ENCODE peak calls at places on chromosomes 6 and 20, in six cellular contexts. One of them, this sample, is unnamed.

GRCh38 chr20:5091902-5092301 is 27.9 kb downstream of the PCNA start:
- DNase-seq in lung: no peak
- DNase-seq in keratinocyte: no peak
- DNase-seq in A549: no peak
- DNase-seq in CD8-positive, alpha-beta T cell: no peak
- DNase-seq in fibroblast of lung: no peak
- DNase-seq in this sample: no peak

GRCh38 chr6:107845777-107846176 is 21.7 kb upstream of the SCML4 start:
- DNase-seq in lung: no peak
- DNase-seq in keratinocyte: no peak
- DNase-seq in A549: no peak
- DNase-seq in CD8-positive, alpha-beta T cell: no peak
- DNase-seq in fibroblast of lung: no peak
- DNase-seq in this sample: no peak

GRCh38 chr20:54212226-54212625 is 4.3 kb downstream of the PFDN4 start:
- DNase-seq in lung: no peak
- DNase-seq in keratinocyte: no peak
- DNase-seq in A549: no peak
- DNase-seq in CD8-positive, alpha-beta T cell: no peak
- DNase-seq in fibroblast of lung: peak; percentile 86
- DNase-seq in this sample: no peak

GRCh38 chr20:6028795-6029194 is 25.1 kb downstream of the LRRN4 start:
- DNase-seq in lung: no peak
- DNase-seq in keratinocyte: no peak
- DNase-seq in A549: no peak
- DNase-seq in CD8-positive, alpha-beta T cell: no peak
- DNase-seq in fibroblast of lung: no peak
- DNase-seq in this sample: no peak

GRCh38 chr20:18056174-18057105 is 1.3 kb downstream of the OVOL2 start:
- DNase-seq in lung: peak; percentile 31
- DNase-seq in keratinocyte: no peak
- DNase-seq in A549: no peak
- DNase-seq in CD8-positive, alpha-beta T cell: no peak
- DNase-seq in fibroblast of lung: peak; percentile 1
- DNase-seq in this sample: peak; percentile 77

GRCh38 chr6:71410164-71410566 is 121.6 kb downstream of the OGFRL1 start:
- DNase-seq in lung: no peak
- DNase-seq in keratinocyte: peak; percentile 89
- DNase-seq in A549: no peak
- DNase-seq in CD8-positive, alpha-beta T cell: no peak
- DNase-seq in fibroblast of lung: peak; percentile 54
- DNase-seq in this sample: no peak

GRCh38 chr6:2222275-2222842 is 23.0 kb downstream of the GMDS start:
- DNase-seq in lung: peak; percentile 37
- DNase-seq in keratinocyte: no peak
- DNase-seq in A549: no peak
- DNase-seq in CD8-positive, alpha-beta T cell: no peak
- DNase-seq in fibroblast of lung: no peak
- DNase-seq in this sample: no peak

GRCh38 chr6:112413805-112414204 is 66.7 kb downstream of the RFPL4B start:
- DNase-seq in lung: no peak
- DNase-seq in keratinocyte: no peak
- DNase-seq in A549: no peak
- DNase-seq in CD8-positive, alpha-beta T cell: no peak
- DNase-seq in fibroblast of lung: no peak
- DNase-seq in this sample: no peak

GRCh38 chr20:58483051-58483450 is 32.1 kb downstream of the APCDD1L start:
- DNase-seq in lung: no peak
- DNase-seq in keratinocyte: no peak
- DNase-seq in A549: no peak
- DNase-seq in CD8-positive, alpha-beta T cell: no peak
- DNase-seq in fibroblast of lung: no peak
- DNase-seq in this sample: no peak

GRCh38 chr20:58447733-58448391 is 58.8 kb downstream of the VAPB start:
- DNase-seq in lung: peak; percentile 46
- DNase-seq in keratinocyte: no peak
- DNase-seq in A549: peak; percentile 48
- DNase-seq in CD8-positive, alpha-beta T cell: peak; percentile 61
- DNase-seq in fibroblast of lung: peak; percentile 39
- DNase-seq in this sample: peak; percentile 29

GRCh38 chr20:62025394-62025793 is 40.3 kb downstream of the TAF4 start:
- DNase-seq in lung: no peak
- DNase-seq in keratinocyte: no peak
- DNase-seq in A549: no peak
- DNase-seq in CD8-positive, alpha-beta T cell: no peak
- DNase-seq in fibroblast of lung: no peak
- DNase-seq in this sample: no peak

GRCh38 chr6:99434702-99435530 is 9.8 kb upstream of the PNISR start:
- DNase-seq in lung: no peak
- DNase-seq in keratinocyte: no peak
- DNase-seq in A549: peak; percentile 19
- DNase-seq in CD8-positive, alpha-beta T cell: no peak
- DNase-seq in fibroblast of lung: peak; percentile 30
- DNase-seq in this sample: no peak

GRCh38 chr6:104787305-104787704 is 72.4 kb downstream of the HACE1 start:
- DNase-seq in lung: no peak
- DNase-seq in keratinocyte: no peak
- DNase-seq in A549: no peak
- DNase-seq in CD8-positive, alpha-beta T cell: no peak
- DNase-seq in fibroblast of lung: no peak
- DNase-seq in this sample: no peak

GRCh38 chr6:41573268-41573667 is 27.1 kb downstream of the FOXP4 start:
- DNase-seq in lung: no peak
- DNase-seq in keratinocyte: no peak
- DNase-seq in A549: no peak
- DNase-seq in CD8-positive, alpha-beta T cell: no peak
- DNase-seq in fibroblast of lung: no peak
- DNase-seq in this sample: no peak

GRCh38 chr6:19413323-19413722 is 423.8 kb upstream of the ID4 start:
- DNase-seq in lung: no peak
- DNase-seq in keratinocyte: no peak
- DNase-seq in A549: no peak
- DNase-seq in CD8-positive, alpha-beta T cell: no peak
- DNase-seq in fibroblast of lung: peak; percentile 80
- DNase-seq in this sample: no peak

GRCh38 chr6:7150381-7151064 is 42.8 kb downstream of the RREB1 start:
- DNase-seq in lung: no peak
- DNase-seq in keratinocyte: no peak
- DNase-seq in A549: no peak
- DNase-seq in CD8-positive, alpha-beta T cell: no peak
- DNase-seq in fibroblast of lung: no peak
- DNase-seq in this sample: no peak

GRCh38 chr6:156776841-156777576 is at the start of gene ARID1B:
- DNase-seq in lung: peak; percentile 82
- DNase-seq in keratinocyte: no peak
- DNase-seq in A549: peak; percentile 33
- DNase-seq in CD8-positive, alpha-beta T cell: peak; percentile 80
- DNase-seq in fibroblast of lung: peak; percentile 86
- DNase-seq in this sample: peak; percentile 93

GRCh38 chr6:160421854-160422253 is 73.7 kb downstream of the SLC22A3 start:
- DNase-seq in lung: no peak
- DNase-seq in keratinocyte: no peak
- DNase-seq in A549: no peak
- DNase-seq in CD8-positive, alpha-beta T cell: no peak
- DNase-seq in fibroblast of lung: peak; percentile 38
- DNase-seq in this sample: no peak

GRCh38 chr6:80181352-80182081 is 75.0 kb downstream of the BCKDHB start:
- DNase-seq in lung: no peak
- DNase-seq in keratinocyte: no peak
- DNase-seq in A549: no peak
- DNase-seq in CD8-positive, alpha-beta T cell: no peak
- DNase-seq in fibroblast of lung: no peak
- DNase-seq in this sample: no peak

GRCh38 chr6:150599199-150600002 is at the start of gene PLEKHG1:
- DNase-seq in lung: peak; percentile 69
- DNase-seq in keratinocyte: no peak
- DNase-seq in A549: peak; percentile 34
- DNase-seq in CD8-positive, alpha-beta T cell: peak; percentile 46
- DNase-seq in fibroblast of lung: peak; percentile 64
- DNase-seq in this sample: peak; percentile 92

GRCh38 chr6:133179483-133179882 is 61.7 kb upstream of the EYA4 start:
- DNase-seq in lung: no peak
- DNase-seq in keratinocyte: no peak
- DNase-seq in A549: no peak
- DNase-seq in CD8-positive, alpha-beta T cell: no peak
- DNase-seq in fibroblast of lung: no peak
- DNase-seq in this sample: no peak

GRCh38 chr20:50343125-50343489 is 152.5 kb downstream of the CEBPB start:
- DNase-seq in lung: no peak
- DNase-seq in keratinocyte: no peak
- DNase-seq in A549: no peak
- DNase-seq in CD8-positive, alpha-beta T cell: no peak
- DNase-seq in fibroblast of lung: no peak
- DNase-seq in this sample: no peak

GRCh38 chr20:24918579-24919566 is 30.2 kb upstream of the CST7 start:
- DNase-seq in lung: peak; percentile 25
- DNase-seq in keratinocyte: no peak
- DNase-seq in A549: no peak
- DNase-seq in CD8-positive, alpha-beta T cell: no peak
- DNase-seq in fibroblast of lung: no peak
- DNase-seq in this sample: peak; percentile 29
- H3K27ac ChIP-seq in lung: no peak overlapping the region
- H3K27ac ChIP-seq in keratinocyte: no peak overlapping the region
- H3K27ac ChIP-seq in A549: no peak overlapping the region
- H3K27ac ChIP-seq in CD8-positive, alpha-beta T cell: no peak overlapping the region
- H3K27ac ChIP-seq in fibroblast of lung: no peak overlapping the region
- H3K27ac ChIP-seq in this sample: no peak overlapping the region

GRCh38 chr20:63855363-63856110 is 5.8 kb upstream of the ABHD16B start:
- DNase-seq in lung: no peak
- DNase-seq in keratinocyte: no peak
- DNase-seq in A549: no peak
- DNase-seq in CD8-positive, alpha-beta T cell: no peak
- DNase-seq in fibroblast of lung: no peak
- DNase-seq in this sample: no peak

GRCh38 chr20:63854069-63854765 is 7.1 kb upstream of the ABHD16B start:
- DNase-seq in lung: no peak
- DNase-seq in keratinocyte: no peak
- DNase-seq in A549: no peak
- DNase-seq in CD8-positive, alpha-beta T cell: no peak
- DNase-seq in fibroblast of lung: peak; percentile 37
- DNase-seq in this sample: no peak

GRCh38 chr20:63857751-63858392 is 3.4 kb upstream of the ABHD16B start:
- DNase-seq in lung: no peak
- DNase-seq in keratinocyte: no peak
- DNase-seq in A549: no peak
- DNase-seq in CD8-positive, alpha-beta T cell: no peak
- DNase-seq in fibroblast of lung: no peak
- DNase-seq in this sample: peak; percentile 48

GRCh38 chr20:63856111-63856511 is 5.2 kb upstream of the ABHD16B start:
- DNase-seq in lung: no peak
- DNase-seq in keratinocyte: no peak
- DNase-seq in A549: no peak
- DNase-seq in CD8-positive, alpha-beta T cell: no peak
- DNase-seq in fibroblast of lung: no peak
- DNase-seq in this sample: no peak

DNA sequence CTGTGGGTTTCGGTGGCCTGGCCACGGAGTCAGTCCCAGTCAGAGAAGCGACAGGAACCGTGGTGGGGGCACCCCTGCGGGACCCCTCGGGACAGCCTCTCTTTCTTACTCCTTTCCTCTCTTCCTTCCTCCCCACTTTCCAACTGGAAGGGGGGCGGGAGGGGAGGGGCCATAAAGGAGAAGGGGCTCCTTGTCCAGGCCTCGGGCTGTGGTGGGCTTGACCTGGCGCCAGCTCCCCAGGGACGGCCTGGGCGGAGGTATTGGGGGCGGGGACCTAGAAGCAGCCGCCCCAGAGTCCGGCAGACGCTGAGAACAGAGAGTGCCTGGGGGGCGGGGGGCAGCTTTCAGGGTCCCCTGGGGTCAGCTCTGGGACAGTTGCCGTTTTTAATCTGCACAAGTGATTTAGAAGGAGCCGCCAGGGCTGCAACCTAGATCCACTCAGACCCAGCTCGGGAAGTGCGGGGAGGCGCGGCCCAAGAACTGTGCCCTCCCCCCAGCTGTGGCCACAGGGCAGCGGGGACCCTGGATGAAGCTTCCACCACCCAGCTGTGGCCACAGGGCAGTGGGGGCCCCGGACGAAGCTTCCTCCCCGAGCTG is 6.4 kb upstream of the ABHD16B start:
- DNase-seq in lung: no peak
- DNase-seq in keratinocyte: no peak
- DNase-seq in A549: no peak
- DNase-seq in CD8-positive, alpha-beta T cell: no peak
- DNase-seq in fibroblast of lung: no peak
- DNase-seq in this sample: no peak
- H3K4me1 ChIP-seq in lung: peaks cover 34% of the 10 kb centered on the region
- H3K4me1 ChIP-seq in keratinocyte: no peaks in the 10 kb centered on the region
- H3K4me1 ChIP-seq in A549: peaks cover 13% of the 10 kb centered on the region
- H3K4me1 ChIP-seq in CD8-positive, alpha-beta T cell: peaks cover 37% of the 10 kb centered on the region
- H3K4me1 ChIP-seq in fibroblast of lung: peaks cover 21% of the 10 kb centered on the region
- H3K4me1 ChIP-seq in this sample: peaks cover 27% of the 10 kb centered on the region

GRCh38 chr6:54805077-54805476 is 41.5 kb upstream of the FAM83B start:
- DNase-seq in lung: no peak
- DNase-seq in keratinocyte: no peak
- DNase-seq in A549: no peak
- DNase-seq in CD8-positive, alpha-beta T cell: no peak
- DNase-seq in fibroblast of lung: peak; percentile 45
- DNase-seq in this sample: no peak

GRCh38 chr6:54802775-54803631 is 43.6 kb upstream of the FAM83B start:
- DNase-seq in lung: no peak
- DNase-seq in keratinocyte: no peak
- DNase-seq in A549: no peak
- DNase-seq in CD8-positive, alpha-beta T cell: no peak
- DNase-seq in fibroblast of lung: peak; percentile 70
- DNase-seq in this sample: no peak

GRCh38 chr6:54800201-54800600 is 46.4 kb upstream of the FAM83B start:
- DNase-seq in lung: no peak
- DNase-seq in keratinocyte: no peak
- DNase-seq in A549: no peak
- DNase-seq in CD8-positive, alpha-beta T cell: no peak
- DNase-seq in fibroblast of lung: no peak
- DNase-seq in this sample: no peak

GRCh38 chr6:54801669-54802068 is 44.9 kb upstream of the FAM83B start:
- DNase-seq in lung: no peak
- DNase-seq in keratinocyte: peak; percentile 76
- DNase-seq in A549: no peak
- DNase-seq in CD8-positive, alpha-beta T cell: no peak
- DNase-seq in fibroblast of lung: peak; percentile 87
- DNase-seq in this sample: no peak

DNA sequence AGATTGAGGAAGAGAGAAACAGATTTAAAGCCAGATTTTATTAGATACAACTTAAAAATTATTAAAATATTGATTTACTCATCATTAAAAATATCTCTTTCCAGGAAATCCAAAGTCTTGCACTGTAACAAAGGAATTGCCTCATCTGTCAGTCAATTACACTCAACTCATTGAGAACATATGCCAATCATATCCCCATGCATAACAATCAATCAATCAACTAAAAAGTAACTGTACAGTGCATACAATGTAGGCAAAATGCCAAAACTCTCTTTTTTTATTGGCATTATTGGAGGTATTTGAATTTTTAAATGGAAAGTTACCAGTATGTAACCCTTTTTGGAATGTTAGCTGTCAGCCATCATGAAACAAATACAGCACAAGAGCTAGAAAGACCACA is 45.3 kb upstream of the FAM83B start:
- DNase-seq in lung: no peak
- DNase-seq in keratinocyte: no peak
- DNase-seq in A549: no peak
- DNase-seq in CD8-positive, alpha-beta T cell: no peak
- DNase-seq in fibroblast of lung: no peak
- DNase-seq in this sample: no peak
- H3K27ac ChIP-seq in lung: no peak overlapping the region
- H3K27ac ChIP-seq in keratinocyte: peak overlapping the region; percentile 53
- H3K27ac ChIP-seq in A549: no peak overlapping the region
- H3K27ac ChIP-seq in CD8-positive, alpha-beta T cell: no peak overlapping the region
- H3K27ac ChIP-seq in fibroblast of lung: no peak overlapping the region
- H3K27ac ChIP-seq in this sample: no peak overlapping the region

GRCh38 chr6:15329154-15329781 is 83.4 kb downstream of the JARID2 start:
- DNase-seq in lung: no peak
- DNase-seq in keratinocyte: peak; percentile 35
- DNase-seq in A549: no peak
- DNase-seq in CD8-positive, alpha-beta T cell: no peak
- DNase-seq in fibroblast of lung: peak; percentile 96
- DNase-seq in this sample: no peak
- H3K4me1 ChIP-seq in lung: no peaks in the 10 kb centered on the region
- H3K4me1 ChIP-seq in keratinocyte: peaks cover 41% of the 10 kb centered on the region
- H3K4me1 ChIP-seq in A549: peaks cover 41% of the 10 kb centered on the region
- H3K4me1 ChIP-seq in CD8-positive, alpha-beta T cell: peaks cover 60% of the 10 kb centered on the region
- H3K4me1 ChIP-seq in fibroblast of lung: peaks cover 24% of the 10 kb centered on the region
- H3K4me1 ChIP-seq in this sample: peaks cover 49% of the 10 kb centered on the region